ENCODE peak calls at places on chromosomes 4 and X, in eight cellular contexts. H is Caco-2; Y is HFFc6; C is CD8-positive, alpha-beta T cell; B is activated B cell treated with CpG ODN at 0.5 μM for 24 hours; O is bronchial epithelial cell; T is tibial nerve; W is CD4-positive, alpha-beta T cell. I is an unnamed sample.

GRCh38 chrX:29661290-29661689 is 554.1 kb upstream of the MAGEB2 start:
- DNase-seq in H (no peak), Y (peak), B (no peak), O (peak), T (no peak), C (no peak), W (no peak), I (no peak)

GRCh38 chr4:20256381-20256881 is 4.7 kb downstream of the SLIT2 start:
- DNase-seq in H (no peak), W (no peak), T (no peak), C (no peak), O (no peak), B (no peak), Y (peak), I (no peak)

GRCh38 chr4:48212165-48212564 is 57.5 kb downstream of the TEC start:
- DNase-seq in B (no peak), T (no peak), W (no peak), H (no peak), O (no peak), Y (no peak), C (no peak), I (no peak)

GRCh38 chr4:60729194-60729593 is 470.9 kb upstream of the ADGRL3 start:
- DNase-seq in W (no peak), H (no peak), T (no peak), C (no peak), B (no peak), Y (peak), O (peak), I (no peak)

GRCh38 chr4:100129774-100130173 is 60.5 kb downstream of the DDIT4L start:
- DNase-seq in O (no peak), C (no peak), T (no peak), H (no peak), Y (no peak), W (no peak), B (no peak), I (no peak)

GRCh38 chr4:123127218-123127617 is 204.8 kb upstream of the NUDT6 start:
- DNase-seq in C (no peak), Y (peak), O (peak), H (no peak), W (no peak), T (no peak), B (no peak), I (no peak)

GRCh38 chr4:139018501-139018900 is 2.9 kb downstream of the NOCT start:
- DNase-seq in Y (peak), H (no peak), O (peak), C (no peak), W (no peak), T (no peak), B (no peak), I (no peak)

GRCh38 chrX:2389324-2389723 is 111.5 kb downstream of the DHRSX start:
- DNase-seq in W (no peak), T (no peak), H (no peak), C (no peak), B (no peak), O (no peak), Y (no peak), I (no peak)

GRCh38 chr4:68751138-68751537 is 64.7 kb upstream of the UGT2B10 start:
- DNase-seq in B (no peak), C (no peak), Y (no peak), H (no peak), T (no peak), O (no peak), W (no peak), I (no peak)

GRCh38 chr4:40731792-40732245 is 17.9 kb upstream of the NSUN7 start:
- DNase-seq in Y (no peak), H (no peak), B (no peak), O (no peak), W (no peak), T (peak), C (no peak), I (no peak)

GRCh38 chr4:169620846-169621228 is 459 bp downstream of the CLCN3 start:
- DNase-seq in C (peak), H (peak), T (peak), W (no peak), B (no peak), O (no peak), Y (no peak), I (no peak)

GRCh38 chr4:19304028-19304427 is 947.7 kb upstream of the SLIT2 start:
- DNase-seq in H (no peak), Y (peak), B (no peak), O (peak), C (no peak), T (no peak), W (no peak), I (no peak)

GRCh38 chr4:115090483-115091075 is 22.8 kb downstream of the NDST4 start:
- DNase-seq in C (no peak), W (no peak), Y (peak), O (peak), T (no peak), B (no peak), H (peak), I (no peak)

GRCh38 chr4:74096265-74096980 is 2.6 kb downstream of the CXCL2 start:
- DNase-seq in T (no peak), O (peak), Y (no peak), H (no peak), C (no peak), W (no peak), B (no peak), I (no peak)

GRCh38 chr4:69713593-69713992 is 46.8 kb downstream of the SULT1B1 start:
- DNase-seq in C (no peak), O (peak), B (no peak), H (peak), Y (no peak), T (peak), W (no peak), I (no peak)

GRCh38 chrX:81564851-81565250 is 362.9 kb downstream of the SH3BGRL start:
- DNase-seq in H (no peak), C (no peak), O (no peak), T (no peak), Y (no peak), W (no peak), B (no peak), I (no peak)

GRCh38 chr4:146343199-146343598 is 128.9 kb downstream of the REELD1 start:
- DNase-seq in C (no peak), H (no peak), Y (no peak), B (no peak), O (no peak), W (no peak), T (no peak), I (no peak)

GRCh38 chr4:38381788-38382187 is 282.2 kb upstream of the KLF3 start:
- DNase-seq in T (no peak), O (no peak), Y (no peak), C (no peak), H (no peak), B (no peak), W (no peak), I (no peak)

GRCh38 chr4:72857787-72858186 is 211.7 kb downstream of the COX18 start:
- DNase-seq in T (no peak), O (no peak), Y (no peak), W (no peak), H (no peak), B (no peak), C (no peak), I (no peak)

GRCh38 chr4:147984065-147984777 is 252.3 kb downstream of the ARHGAP10 start:
- DNase-seq in W (no peak), H (peak), O (peak), B (no peak), T (no peak), C (no peak), Y (peak), I (peak)

GRCh38 chr4:150215601-150216000 is 137.4 kb downstream of the DCLK2 start:
- DNase-seq in T (no peak), H (peak), O (peak), C (no peak), W (no peak), B (no peak), Y (no peak), I (no peak)

GRCh38 chrX:148470324-148470723 is 30.1 kb upstream of the AFF2 start:
- DNase-seq in Y (no peak), H (no peak), O (no peak), T (no peak), W (no peak), B (no peak), C (no peak), I (no peak)

GRCh38 chr4:4480205-4480604 is 61.6 kb downstream of the STX18 start:
- DNase-seq in B (no peak), Y (no peak), O (peak), H (no peak), C (no peak), T (no peak), W (no peak), I (no peak)

GRCh38 chr4:168694669-168695068 is 197.8 kb downstream of the PALLD start:
- DNase-seq in Y (peak), T (no peak), B (no peak), C (no peak), W (no peak), H (peak), O (peak), I (no peak)

GRCh38 chr4:10093801-10094552 is 22.6 kb downstream of the WDR1 start:
- DNase-seq in Y (peak), C (no peak), T (no peak), B (no peak), H (no peak), O (peak), W (no peak), I (no peak)

GRCh38 chr4:66017671-66018070 is 347.4 kb upstream of the EPHA5 start:
- DNase-seq in C (no peak), Y (no peak), H (no peak), O (no peak), B (no peak), T (no peak), W (no peak), I (no peak)

GRCh38 chr4:99949999-99950912 is at the start of gene H2AZ1:
- DNase-seq in T (peak), O (peak), Y (peak), W (peak), B (peak), H (peak), C (peak), I (peak)

GRCh38 chr4:108168672-108169562 is at the start of gene LEF1:
- DNase-seq in O (no peak), T (peak), W (peak), Y (no peak), C (peak), H (peak), B (no peak), I (peak)

GRCh38 chr4:145734051-145734450 is 54.1 kb downstream of the C4orf51 start:
- DNase-seq in O (peak), B (no peak), T (no peak), H (no peak), Y (no peak), W (no peak), C (no peak), I (no peak)

GRCh38 chr4:165204462-165204830 is 2.9 kb upstream of the KLHL2 start:
- DNase-seq in Y (no peak), H (no peak), T (no peak), O (peak), W (no peak), C (no peak), B (no peak), I (no peak)

GRCh38 chr4:74266081-74266480 is 42.2 kb upstream of the EPGN start:
- DNase-seq in T (no peak), O (peak), C (no peak), Y (no peak), H (no peak), W (no peak), B (no peak), I (no peak)

GRCh38 chr4:2761035-2761923 is 5.1 kb upstream of the TNIP2 start:
- DNase-seq in W (no peak), Y (no peak), O (peak), T (no peak), C (no peak), H (peak), B (no peak), I (no peak)
- TF ChIP-seq CTCF in W (no peak), Y (no peak), O (peak), T (no peak), C (no peak), H (peak), B (no peak), I (no peak)

DNA sequence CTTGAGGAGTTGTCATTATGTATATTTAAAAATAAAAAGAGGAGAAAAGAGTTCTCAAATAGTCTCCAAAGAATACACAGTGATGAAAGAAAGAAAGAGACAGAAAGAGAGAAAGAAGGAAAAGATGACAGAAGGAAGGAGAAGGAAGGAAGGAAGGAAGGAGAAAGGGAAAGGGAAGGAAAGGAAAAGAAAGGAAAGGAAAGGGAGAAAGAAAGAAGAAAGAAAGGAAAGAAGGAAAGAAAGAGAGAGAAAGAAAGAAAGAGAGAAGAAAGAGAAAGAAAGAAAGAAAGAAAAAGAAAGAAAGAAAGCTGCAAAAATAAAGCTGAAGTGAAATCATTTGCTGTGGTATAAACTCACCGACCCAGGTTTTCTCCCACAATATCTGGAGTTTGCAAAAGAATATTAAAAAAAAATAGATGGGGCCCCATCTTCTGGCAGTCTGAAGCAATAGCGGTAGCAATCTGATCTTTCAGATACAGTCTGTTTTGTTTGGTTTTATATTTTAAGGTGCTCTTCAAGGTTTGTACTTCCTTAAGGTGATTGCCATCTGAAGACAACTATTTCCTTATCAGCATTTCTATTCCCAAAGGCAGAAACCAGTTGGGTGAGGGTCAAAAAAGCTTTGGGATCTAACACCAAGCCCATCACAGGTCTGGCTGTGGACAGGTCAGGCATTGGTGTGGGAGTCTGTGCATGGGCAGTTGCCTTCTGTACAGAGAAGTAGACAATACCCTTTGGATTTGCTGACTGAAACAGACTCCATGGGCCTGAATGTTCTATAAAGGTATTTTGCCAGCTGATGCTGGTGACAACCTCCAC is 160.4 kb downstream of the CPEB2 start:
- DNase-seq in C (no peak), Y (peak), B (no peak), T (no peak), W (no peak), H (no peak), O (peak), I (no peak)
- TF ChIP-seq CTCF in C (peak), Y (peak), B (no peak), T (peak), W (peak), H (peak), O (peak), I (no peak)

DNA sequence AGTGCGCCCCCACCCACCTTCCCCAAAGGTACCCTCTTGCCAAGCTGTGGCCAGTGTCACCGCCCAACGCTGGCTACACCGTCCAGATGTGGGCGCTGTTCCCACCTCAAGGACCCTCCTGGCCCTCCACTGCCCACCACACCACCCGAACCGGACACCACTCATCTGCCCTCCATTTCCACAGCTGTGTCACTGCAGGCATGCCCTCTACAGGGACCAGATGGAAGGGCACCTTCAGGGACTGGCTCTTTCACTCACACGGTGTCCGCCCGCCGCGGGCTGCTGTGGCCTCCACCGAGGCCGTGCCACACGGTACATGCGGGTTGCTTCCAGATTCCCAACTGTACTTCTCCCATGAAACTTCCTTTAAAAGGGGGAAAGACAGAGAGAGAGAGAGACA is 87.7 kb downstream of the FAM53A start:
- DNase-seq in T (no peak), Y (no peak), O (no peak), H (no peak), W (no peak), B (no peak), C (no peak), I (peak)
- TF ChIP-seq CTCF in T (no peak), Y (no peak), O (no peak), H (no peak), W (no peak), B (no peak), C (no peak), I (no peak)

GRCh38 chrX:46381630-46382029 is 163.6 kb downstream of the ZNF674 start:
- DNase-seq in T (peak), W (no peak), H (peak), O (peak), B (no peak), C (peak), Y (peak), I (peak)

GRCh38 chrX:46376246-46376885 is 168.9 kb downstream of the ZNF674 start:
- DNase-seq in O (peak), T (peak), W (no peak), Y (peak), B (no peak), H (peak), C (peak), I (no peak)

GRCh38 chrX:46383006-46383405 is 162.2 kb downstream of the ZNF674 start:
- DNase-seq in T (no peak), C (no peak), O (no peak), W (no peak), Y (no peak), B (no peak), H (no peak), I (no peak)

GRCh38 chrX:46382595-46382994 is 162.6 kb downstream of the ZNF674 start:
- DNase-seq in W (no peak), C (no peak), Y (no peak), T (no peak), B (no peak), O (no peak), H (no peak), I (no peak)

GRCh38 chrX:46380148-46380752 is 165.0 kb downstream of the ZNF674 start:
- DNase-seq in W (no peak), T (no peak), H (no peak), B (no peak), O (no peak), Y (no peak), C (no peak), I (no peak)
- TF ChIP-seq CTCF in W (no peak), T (no peak), H (no peak), B (no peak), O (no peak), Y (no peak), C (no peak), I (no peak)

DNA sequence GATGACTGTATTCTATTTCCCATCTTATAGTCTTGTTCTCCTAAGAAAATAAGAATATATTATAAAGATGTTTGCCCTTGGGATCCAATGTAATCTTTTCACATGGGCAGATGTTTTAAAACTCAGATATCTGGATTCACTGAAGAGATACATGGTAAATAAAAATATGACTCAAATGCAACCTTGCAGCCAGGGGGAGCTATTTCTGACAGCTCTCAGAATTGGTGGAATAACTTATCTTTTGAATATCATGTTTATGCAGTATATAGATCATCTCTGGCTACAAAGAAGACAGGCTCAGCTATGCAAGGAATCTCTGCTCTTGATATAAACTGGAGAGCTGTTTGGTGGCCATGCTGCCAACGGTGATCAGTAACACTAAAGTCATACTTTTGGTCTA is 274.7 kb downstream of the GLUD2 start:
- DNase-seq in B (no peak), O (peak), W (no peak), T (no peak), H (no peak), C (no peak), Y (no peak), I (no peak)
- TF ChIP-seq CTCF in B (no peak), O (peak), W (no peak), T (no peak), H (no peak), C (no peak), Y (peak), I (no peak)

GRCh38 chrX:10286195-10286594 is 129.4 kb downstream of the CLCN4 start:
- DNase-seq in O (no peak), B (no peak), T (no peak), W (no peak), Y (no peak), H (no peak), C (no peak), I (no peak)

GRCh38 chrX:10282490-10282889 is 125.7 kb downstream of the CLCN4 start:
- DNase-seq in O (no peak), Y (no peak), T (no peak), C (no peak), W (no peak), B (no peak), H (no peak), I (no peak)

DNA sequence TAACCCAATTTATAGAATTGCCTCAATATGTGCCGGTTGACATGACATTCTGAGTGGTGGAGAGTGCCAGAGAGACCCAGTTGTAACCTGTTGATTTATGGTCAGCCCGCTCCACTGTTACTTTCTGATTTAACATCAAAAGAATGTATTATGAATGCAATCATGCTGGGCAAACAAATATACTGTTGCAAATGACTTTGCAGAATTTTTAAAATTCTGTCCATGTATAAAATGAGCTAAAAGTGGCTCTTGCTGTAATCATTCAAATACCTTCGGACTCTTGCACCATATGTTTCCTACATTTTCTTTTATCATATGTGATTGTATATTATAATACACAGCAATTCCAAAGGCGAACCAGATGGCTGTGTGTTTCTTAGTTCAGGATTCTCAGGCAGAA is 131.6 kb downstream of the CLCN4 start:
- DNase-seq in O (peak), W (no peak), Y (no peak), C (no peak), H (peak), B (no peak), T (no peak), I (no peak)
- TF ChIP-seq CTCF in O (no peak), W (no peak), Y (no peak), C (no peak), H (no peak), B (no peak), T (no peak), I (no peak)

DNA sequence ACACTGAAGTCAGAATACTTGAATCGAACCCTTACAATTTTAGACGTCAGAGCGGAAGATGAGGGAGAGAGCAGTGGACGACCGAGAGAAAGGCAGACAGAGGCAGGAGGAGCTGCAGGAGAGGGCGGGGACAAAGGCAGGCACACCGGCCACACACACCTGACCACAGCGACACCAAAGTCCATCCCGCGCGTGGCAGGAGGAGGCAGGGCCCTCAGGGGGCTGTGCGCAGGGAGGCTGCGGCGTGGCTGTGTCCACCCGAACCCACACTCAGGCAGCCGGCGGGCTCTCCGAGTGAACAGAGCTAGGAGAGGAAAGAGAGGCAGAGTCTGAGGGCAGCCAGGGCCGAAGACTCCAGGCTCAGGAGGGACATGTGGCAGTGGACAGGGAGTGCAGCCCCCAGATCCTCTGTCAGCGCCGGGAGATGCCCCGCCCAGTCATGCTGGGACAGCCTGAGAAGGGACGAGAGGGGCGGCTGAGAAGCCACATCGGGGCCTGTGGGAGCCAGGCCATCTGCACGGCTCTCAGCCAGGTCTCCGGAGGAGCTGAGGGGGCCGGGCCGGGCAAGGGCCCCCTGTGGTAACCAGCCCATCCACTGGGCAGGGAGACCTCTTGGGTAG is 20.1 kb downstream of the GAK start:
- DNase-seq in H (no peak), W (no peak), Y (no peak), T (no peak), C (no peak), B (no peak), O (no peak), I (peak)
- TF ChIP-seq CTCF in H (no peak), W (no peak), Y (no peak), T (no peak), C (no peak), B (no peak), O (no peak), I (no peak)